ENCODE peak calls at places on chromosomes 13 and 19, in six cellular contexts. R is H1, N is neuronal stem cell, W is IMR-90, H is trophoblast cell, D is mesenchymal stem cell. F is an unnamed sample.

GRCh38 chr19:15629003-15629880 is 11.5 kb upstream of the CYP4F3 start:
- DNase-seq in N (peak), H (peak), R (no peak), W (peak), D (no peak), F (peak)

GRCh38 chr19:1032264-1032867 is 6.0 kb downstream of the CNN2 start:
- DNase-seq in R (no peak), D (no peak), W (no peak), N (no peak), H (no peak), F (no peak)

GRCh38 chr19:9842834-9843625 is 7.9 kb downstream of the PIN1 start:
- DNase-seq in H (no peak), R (no peak), W (no peak), D (no peak), N (no peak), F (no peak)

GRCh38 chr19:12721656-12722565 is 1.8 kb downstream of the TNPO2 start:
- DNase-seq in W (peak), D (peak), H (no peak), N (peak), R (peak), F (peak)

GRCh38 chr13:94232161-94232560 is 247.3 kb downstream of the DCT start:
- DNase-seq in W (no peak), N (no peak), R (no peak), H (no peak), D (no peak), F (no peak)

GRCh38 chr19:30168760-30169159 is 203.4 kb upstream of the ZNF536 start:
- DNase-seq in N (no peak), W (no peak), D (no peak), H (no peak), R (no peak), F (no peak)

GRCh38 chr13:44014501-44014900 is 134.8 kb downstream of the LACC1 start:
- DNase-seq in W (no peak), D (no peak), R (no peak), H (no peak), N (no peak), F (no peak)

GRCh38 chr13:49499889-49500660 is 4.3 kb downstream of the PHF11 start:
- DNase-seq in W (peak), H (no peak), R (no peak), N (no peak), D (peak), F (no peak)

GRCh38 chr19:42175952-42176648 is 41.4 kb downstream of the DEDD2 start:
- DNase-seq in N (no peak), R (no peak), H (no peak), D (peak), W (peak), F (peak)

GRCh38 chr13:48853381-48854102 is 122.2 kb upstream of the FNDC3A start:
- DNase-seq in D (peak), H (no peak), N (no peak), W (peak), R (no peak), F (no peak)

GRCh38 chr19:19385900-19386339 is 19.6 kb upstream of the GATAD2A start:
- DNase-seq in N (no peak), R (no peak), W (no peak), D (no peak), H (peak), F (peak)

GRCh38 chr19:19387108-19387507 is 18.4 kb upstream of the GATAD2A start:
- DNase-seq in R (no peak), N (no peak), D (no peak), H (no peak), W (no peak), F (no peak)

GRCh38 chr19:19384486-19384885 is 21.0 kb upstream of the GATAD2A start:
- DNase-seq in N (no peak), W (no peak), R (no peak), D (no peak), H (no peak), F (no peak)

GRCh38 chr19:19386373-19386869 is 19.1 kb upstream of the GATAD2A start:
- DNase-seq in W (no peak), H (no peak), D (no peak), N (no peak), R (no peak), F (no peak)

DNA sequence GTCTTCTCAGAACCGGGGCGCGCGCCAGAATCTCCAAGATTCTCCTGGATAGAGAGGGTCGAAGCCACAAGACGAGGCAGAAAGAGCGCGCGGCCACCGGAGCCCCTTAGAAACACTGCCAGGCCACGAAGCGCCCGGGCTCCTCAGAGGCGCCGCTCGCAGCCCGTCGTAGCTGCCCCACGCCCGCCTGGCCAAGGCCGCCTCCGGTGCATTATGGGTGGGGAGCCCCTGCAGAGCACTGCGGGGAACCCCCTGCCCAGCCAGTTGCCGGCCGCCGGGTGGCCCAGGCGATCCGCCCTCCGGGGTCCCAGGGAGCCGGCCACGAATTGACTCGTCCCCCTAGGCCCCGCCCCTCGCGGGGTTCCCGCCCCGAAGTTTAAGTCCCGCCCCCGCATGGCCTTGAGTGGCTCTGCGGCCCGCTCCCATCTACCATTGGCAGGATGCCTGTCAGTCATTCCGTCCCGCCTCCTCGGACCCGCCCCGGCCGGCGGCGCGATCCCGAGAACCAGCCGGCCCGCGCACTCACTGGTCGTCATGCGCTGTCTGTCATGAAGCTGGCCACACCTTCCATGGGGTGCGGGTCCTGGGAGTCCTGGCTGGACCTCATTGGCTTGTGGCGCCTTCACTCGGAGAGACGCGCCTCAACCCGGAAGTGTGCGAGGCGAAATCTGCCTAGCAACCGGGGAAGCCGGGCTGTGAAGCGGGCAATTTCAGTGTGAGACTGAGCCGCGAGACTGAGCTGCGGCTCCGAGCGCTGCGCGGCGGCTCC is 20.2 kb upstream of the GATAD2A start:
- DNase-seq in N (peak), H (peak), D (peak), W (peak), R (peak), F (peak)
- H3K18ac ChIP-seq in N (peak), H (peak), D (peak), W (peak), R (no peak), F (peak)

GRCh38 chr13:103275079-103275478 is 208.9 kb upstream of the SLC10A2 start:
- DNase-seq in N (no peak), H (no peak), W (no peak), R (no peak), D (no peak), F (no peak)
- H2AFZ ChIP-seq in N (no peak), H (no peak), W (no peak), R (no peak), D (no peak), F (no peak)

DNA sequence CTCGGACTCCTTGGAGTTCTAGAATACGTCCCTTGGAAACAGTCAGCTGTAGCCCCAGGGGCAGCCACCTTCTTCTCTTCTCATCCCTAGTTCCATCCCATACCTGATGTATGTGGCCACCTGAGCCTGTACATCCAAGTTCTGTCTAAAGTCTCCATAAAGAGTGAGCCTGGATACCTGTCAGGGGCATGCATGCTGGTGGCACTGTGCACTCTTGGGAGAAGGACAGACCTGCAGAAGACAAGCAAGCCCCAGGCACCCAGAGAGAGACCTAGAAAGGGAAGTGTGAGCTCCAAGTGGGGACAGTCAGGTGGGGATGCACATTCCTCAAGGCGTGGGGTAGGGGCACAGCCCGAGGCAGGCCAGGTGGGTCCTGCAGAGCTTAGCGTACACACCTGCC is 21.4 kb downstream of the SIAH3 start:
- DNase-seq in N (no peak), W (no peak), R (no peak), H (no peak), D (no peak), F (no peak)
- H3K4me2 ChIP-seq in N (no peak), W (no peak), R (no peak), H (no peak), D (no peak), F (no peak)

DNA sequence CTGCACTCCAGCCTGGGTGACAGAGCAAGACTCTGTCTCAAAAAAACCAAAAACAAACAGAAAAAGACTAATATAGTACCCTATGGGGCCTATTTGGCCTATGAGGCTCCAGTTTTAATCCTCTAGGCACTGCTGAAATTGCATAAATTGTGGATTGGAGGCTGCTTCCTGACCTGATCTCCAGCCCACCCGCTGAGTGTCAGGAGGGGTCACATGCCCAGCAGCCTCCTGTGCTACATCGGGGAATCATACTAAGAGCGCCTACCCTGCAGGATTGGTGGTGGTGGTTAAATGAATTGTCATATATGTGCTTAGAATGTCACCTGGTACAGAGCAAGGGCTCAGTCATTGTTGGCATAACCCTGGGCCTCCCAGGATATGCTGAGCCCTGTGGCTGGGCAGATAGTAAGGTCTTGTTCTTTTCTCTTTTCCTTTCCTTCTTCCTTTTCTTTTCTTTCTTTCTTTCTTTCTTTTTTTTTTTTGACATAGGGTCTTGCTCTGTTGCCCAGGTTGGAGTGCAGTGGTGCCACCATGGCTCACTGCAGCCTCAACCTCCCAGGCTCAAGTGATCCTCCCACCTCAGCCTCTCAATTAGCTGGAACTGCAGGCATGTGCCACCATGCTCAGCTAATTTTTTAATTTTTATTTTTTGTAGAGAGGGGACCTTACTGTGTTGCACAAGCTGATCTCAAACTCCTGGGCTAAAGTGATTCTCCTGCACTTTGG is 31.3 kb downstream of the LTBP4 start:
- DNase-seq in W (no peak), D (no peak), R (no peak), H (no peak), N (no peak), F (peak)
- H3K18ac ChIP-seq in W (peak), D (peak), R (peak), H (peak), N (peak), F (no peak)